ENCODE peak calls at places on chromosomes 11 and 22, in eight cellular contexts. One of them, this sample, is unnamed.

GRCh38 chr11:11218287-11218986 is 134.6 kb downstream of the CSNK2A3 start:
- DNase-seq in brain microvascular endothelial cell: no peak
- DNase-seq in CD4-positive, CD25-positive, alpha-beta regulatory T cell: no peak
- DNase-seq in kidney: no peak
- DNase-seq in small intestine: peak
- DNase-seq in psoas muscle: peak
- DNase-seq in tibial nerve: no peak
- DNase-seq in cardiac muscle cell: no peak
- DNase-seq in this sample: peak

GRCh38 chr11:134139873-134140331 is 71.0 kb downstream of the JAM3 start:
- DNase-seq in tibial nerve: peak
- DNase-seq in cardiac muscle cell: peak
- DNase-seq in kidney: no peak
- DNase-seq in small intestine: peak
- DNase-seq in psoas muscle: no peak
- DNase-seq in CD4-positive, CD25-positive, alpha-beta regulatory T cell: peak
- DNase-seq in brain microvascular endothelial cell: peak
- DNase-seq in this sample: peak

GRCh38 chr11:103850419-103851165 is 185.8 kb upstream of the DDI1 start:
- DNase-seq in brain microvascular endothelial cell: no peak
- DNase-seq in small intestine: no peak
- DNase-seq in kidney: no peak
- DNase-seq in tibial nerve: no peak
- DNase-seq in psoas muscle: no peak
- DNase-seq in cardiac muscle cell: no peak
- DNase-seq in CD4-positive, CD25-positive, alpha-beta regulatory T cell: no peak
- DNase-seq in this sample: no peak

GRCh38 chr11:124943242-124943641 is 7.4 kb upstream of the HEPACAM start:
- DNase-seq in kidney: no peak
- DNase-seq in CD4-positive, CD25-positive, alpha-beta regulatory T cell: no peak
- DNase-seq in small intestine: no peak
- DNase-seq in cardiac muscle cell: no peak
- DNase-seq in brain microvascular endothelial cell: no peak
- DNase-seq in psoas muscle: no peak
- DNase-seq in tibial nerve: no peak
- DNase-seq in this sample: no peak

GRCh38 chr11:119205080-119205479 is 1.1 kb upstream of the CBL start:
- DNase-seq in CD4-positive, CD25-positive, alpha-beta regulatory T cell: no peak
- DNase-seq in cardiac muscle cell: no peak
- DNase-seq in small intestine: no peak
- DNase-seq in brain microvascular endothelial cell: no peak
- DNase-seq in kidney: peak
- DNase-seq in tibial nerve: no peak
- DNase-seq in psoas muscle: no peak
- DNase-seq in this sample: no peak

GRCh38 chr11:101913631-101914030 is 1.2 kb upstream of the CEP126 start:
- DNase-seq in small intestine: no peak
- DNase-seq in cardiac muscle cell: no peak
- DNase-seq in psoas muscle: no peak
- DNase-seq in brain microvascular endothelial cell: no peak
- DNase-seq in CD4-positive, CD25-positive, alpha-beta regulatory T cell: no peak
- DNase-seq in tibial nerve: no peak
- DNase-seq in kidney: no peak
- DNase-seq in this sample: no peak

GRCh38 chr11:77136074-77136473 is 8.0 kb downstream of the MYO7A start:
- DNase-seq in cardiac muscle cell: no peak
- DNase-seq in tibial nerve: no peak
- DNase-seq in CD4-positive, CD25-positive, alpha-beta regulatory T cell: no peak
- DNase-seq in brain microvascular endothelial cell: peak
- DNase-seq in small intestine: no peak
- DNase-seq in psoas muscle: no peak
- DNase-seq in kidney: no peak
- DNase-seq in this sample: no peak

GRCh38 chr11:115215694-115216615 is 288.3 kb downstream of the CADM1 start:
- DNase-seq in tibial nerve: no peak
- DNase-seq in cardiac muscle cell: no peak
- DNase-seq in psoas muscle: no peak
- DNase-seq in CD4-positive, CD25-positive, alpha-beta regulatory T cell: no peak
- DNase-seq in kidney: no peak
- DNase-seq in small intestine: no peak
- DNase-seq in brain microvascular endothelial cell: no peak
- DNase-seq in this sample: no peak

GRCh38 chr11:2789331-2789730 is 89.5 kb upstream of the KCNQ1OT1 start:
- DNase-seq in CD4-positive, CD25-positive, alpha-beta regulatory T cell: no peak
- DNase-seq in tibial nerve: peak
- DNase-seq in kidney: no peak
- DNase-seq in cardiac muscle cell: no peak
- DNase-seq in brain microvascular endothelial cell: no peak
- DNase-seq in small intestine: no peak
- DNase-seq in psoas muscle: peak
- DNase-seq in this sample: no peak

GRCh38 chr22:39021552-39022250 is 774 bp downstream of the APOBEC3D start:
- DNase-seq in CD4-positive, CD25-positive, alpha-beta regulatory T cell: no peak
- DNase-seq in kidney: no peak
- DNase-seq in small intestine: no peak
- DNase-seq in cardiac muscle cell: no peak
- DNase-seq in tibial nerve: no peak
- DNase-seq in psoas muscle: no peak
- DNase-seq in brain microvascular endothelial cell: no peak
- DNase-seq in this sample: peak

GRCh38 chr11:86888164-86888977 is 66.8 kb downstream of the FZD4 start:
- DNase-seq in cardiac muscle cell: no peak
- DNase-seq in small intestine: no peak
- DNase-seq in kidney: no peak
- DNase-seq in tibial nerve: no peak
- DNase-seq in psoas muscle: no peak
- DNase-seq in brain microvascular endothelial cell: no peak
- DNase-seq in CD4-positive, CD25-positive, alpha-beta regulatory T cell: no peak
- DNase-seq in this sample: no peak

GRCh38 chr11:518463-519202 is 11.6 kb upstream of the RNH1 start:
- DNase-seq in cardiac muscle cell: peak
- DNase-seq in kidney: peak
- DNase-seq in CD4-positive, CD25-positive, alpha-beta regulatory T cell: peak
- DNase-seq in brain microvascular endothelial cell: peak
- DNase-seq in small intestine: peak
- DNase-seq in psoas muscle: peak
- DNase-seq in tibial nerve: peak
- DNase-seq in this sample: peak

GRCh38 chr22:23225724-23226496 is 45.6 kb downstream of the BCR start:
- DNase-seq in tibial nerve: no peak
- DNase-seq in psoas muscle: no peak
- DNase-seq in kidney: peak
- DNase-seq in brain microvascular endothelial cell: peak
- DNase-seq in small intestine: peak
- DNase-seq in cardiac muscle cell: no peak
- DNase-seq in CD4-positive, CD25-positive, alpha-beta regulatory T cell: peak
- DNase-seq in this sample: peak

GRCh38 chr11:394034-394857 is at the start of gene PKP3:
- DNase-seq in brain microvascular endothelial cell: peak
- DNase-seq in tibial nerve: no peak
- DNase-seq in CD4-positive, CD25-positive, alpha-beta regulatory T cell: no peak
- DNase-seq in small intestine: peak
- DNase-seq in cardiac muscle cell: no peak
- DNase-seq in psoas muscle: no peak
- DNase-seq in kidney: no peak
- DNase-seq in this sample: peak

GRCh38 chr11:67050139-67050538 is 6.5 kb upstream of the RHOD start:
- DNase-seq in small intestine: no peak
- DNase-seq in cardiac muscle cell: no peak
- DNase-seq in psoas muscle: no peak
- DNase-seq in CD4-positive, CD25-positive, alpha-beta regulatory T cell: no peak
- DNase-seq in tibial nerve: no peak
- DNase-seq in brain microvascular endothelial cell: no peak
- DNase-seq in kidney: no peak
- DNase-seq in this sample: no peak

GRCh38 chr11:64620286-64620962 is 29.4 kb downstream of the SLC22A12 start:
- DNase-seq in tibial nerve: no peak
- DNase-seq in brain microvascular endothelial cell: no peak
- DNase-seq in psoas muscle: no peak
- DNase-seq in kidney: no peak
- DNase-seq in cardiac muscle cell: no peak
- DNase-seq in CD4-positive, CD25-positive, alpha-beta regulatory T cell: no peak
- DNase-seq in small intestine: peak
- DNase-seq in this sample: peak

GRCh38 chr11:44989831-44990566 is 39.3 kb upstream of the TP53I11 start:
- DNase-seq in psoas muscle: peak
- DNase-seq in tibial nerve: no peak
- DNase-seq in cardiac muscle cell: no peak
- DNase-seq in small intestine: no peak
- DNase-seq in kidney: no peak
- DNase-seq in brain microvascular endothelial cell: no peak
- DNase-seq in CD4-positive, CD25-positive, alpha-beta regulatory T cell: no peak
- DNase-seq in this sample: no peak

GRCh38 chr22:45997775-45998637 is 21.0 kb upstream of the WNT7B start:
- DNase-seq in kidney: peak
- DNase-seq in brain microvascular endothelial cell: no peak
- DNase-seq in cardiac muscle cell: no peak
- DNase-seq in tibial nerve: no peak
- DNase-seq in small intestine: no peak
- DNase-seq in psoas muscle: no peak
- DNase-seq in CD4-positive, CD25-positive, alpha-beta regulatory T cell: no peak
- DNase-seq in this sample: no peak

GRCh38 chr11:86440843-86441242 is 66.2 kb downstream of the CCDC81 start:
- DNase-seq in cardiac muscle cell: no peak
- DNase-seq in tibial nerve: no peak
- DNase-seq in kidney: no peak
- DNase-seq in brain microvascular endothelial cell: no peak
- DNase-seq in CD4-positive, CD25-positive, alpha-beta regulatory T cell: no peak
- DNase-seq in psoas muscle: no peak
- DNase-seq in small intestine: no peak
- DNase-seq in this sample: no peak

GRCh38 chr11:1920909-1921575 is 1.5 kb downstream of the TNNT3 start:
- DNase-seq in brain microvascular endothelial cell: no peak
- DNase-seq in small intestine: no peak
- DNase-seq in tibial nerve: no peak
- DNase-seq in psoas muscle: peak
- DNase-seq in CD4-positive, CD25-positive, alpha-beta regulatory T cell: no peak
- DNase-seq in cardiac muscle cell: no peak
- DNase-seq in kidney: peak
- DNase-seq in this sample: no peak

GRCh38 chr11:20762112-20762511 is 92.7 kb downstream of the NELL1 start:
- DNase-seq in cardiac muscle cell: no peak
- DNase-seq in small intestine: no peak
- DNase-seq in psoas muscle: no peak
- DNase-seq in brain microvascular endothelial cell: no peak
- DNase-seq in CD4-positive, CD25-positive, alpha-beta regulatory T cell: no peak
- DNase-seq in tibial nerve: no peak
- DNase-seq in kidney: no peak
- DNase-seq in this sample: no peak

GRCh38 chr22:50507991-50508884 is at the start of gene NCAPH2:
- DNase-seq in small intestine: peak
- DNase-seq in CD4-positive, CD25-positive, alpha-beta regulatory T cell: peak
- DNase-seq in tibial nerve: peak
- DNase-seq in kidney: peak
- DNase-seq in psoas muscle: peak
- DNase-seq in cardiac muscle cell: no peak
- DNase-seq in brain microvascular endothelial cell: peak
- DNase-seq in this sample: peak

GRCh38 chr11:116962108-116962507 is 124.7 kb upstream of the APOA1 start:
- DNase-seq in psoas muscle: no peak
- DNase-seq in kidney: no peak
- DNase-seq in small intestine: no peak
- DNase-seq in CD4-positive, CD25-positive, alpha-beta regulatory T cell: no peak
- DNase-seq in tibial nerve: no peak
- DNase-seq in cardiac muscle cell: no peak
- DNase-seq in brain microvascular endothelial cell: peak
- DNase-seq in this sample: no peak

GRCh38 chr11:27882066-27882697 is 181.9 kb upstream of the BDNF start:
- DNase-seq in tibial nerve: no peak
- DNase-seq in kidney: no peak
- DNase-seq in psoas muscle: no peak
- DNase-seq in small intestine: no peak
- DNase-seq in CD4-positive, CD25-positive, alpha-beta regulatory T cell: no peak
- DNase-seq in cardiac muscle cell: no peak
- DNase-seq in brain microvascular endothelial cell: no peak
- DNase-seq in this sample: no peak

GRCh38 chr22:23856721-23857605 is 712 bp upstream of the SLC2A11 start:
- DNase-seq in CD4-positive, CD25-positive, alpha-beta regulatory T cell: no peak
- DNase-seq in brain microvascular endothelial cell: no peak
- DNase-seq in kidney: peak
- DNase-seq in small intestine: peak
- DNase-seq in psoas muscle: peak
- DNase-seq in tibial nerve: no peak
- DNase-seq in cardiac muscle cell: peak
- DNase-seq in this sample: peak

GRCh38 chr11:2748061-2748813 is 48.4 kb upstream of the KCNQ1OT1 start:
- DNase-seq in kidney: peak
- DNase-seq in psoas muscle: peak
- DNase-seq in tibial nerve: no peak
- DNase-seq in cardiac muscle cell: no peak
- DNase-seq in brain microvascular endothelial cell: no peak
- DNase-seq in CD4-positive, CD25-positive, alpha-beta regulatory T cell: no peak
- DNase-seq in small intestine: no peak
- DNase-seq in this sample: no peak

GRCh38 chr11:97060184-97060583 is 670.4 kb downstream of the JRKL start:
- DNase-seq in CD4-positive, CD25-positive, alpha-beta regulatory T cell: no peak
- DNase-seq in brain microvascular endothelial cell: no peak
- DNase-seq in psoas muscle: no peak
- DNase-seq in small intestine: no peak
- DNase-seq in tibial nerve: no peak
- DNase-seq in kidney: no peak
- DNase-seq in cardiac muscle cell: no peak
- DNase-seq in this sample: no peak

GRCh38 chr11:35735411-35735810 is 72.8 kb downstream of the TRIM44 start:
- DNase-seq in CD4-positive, CD25-positive, alpha-beta regulatory T cell: no peak
- DNase-seq in psoas muscle: no peak
- DNase-seq in brain microvascular endothelial cell: no peak
- DNase-seq in kidney: no peak
- DNase-seq in small intestine: no peak
- DNase-seq in cardiac muscle cell: no peak
- DNase-seq in tibial nerve: no peak
- DNase-seq in this sample: no peak
- H3K27ac ChIP-seq in CD4-positive, CD25-positive, alpha-beta regulatory T cell: no peak
- H3K27ac ChIP-seq in psoas muscle: no peak
- H3K27ac ChIP-seq in brain microvascular endothelial cell: no peak
- H3K27ac ChIP-seq in kidney: peak
- H3K27ac ChIP-seq in small intestine: no peak
- H3K27ac ChIP-seq in cardiac muscle cell: no peak
- H3K27ac ChIP-seq in tibial nerve: no peak
- H3K27ac ChIP-seq in this sample: no peak

GRCh38 chr11:78338138-78338537 is 79.5 kb downstream of the GAB2 start:
- DNase-seq in kidney: no peak
- DNase-seq in brain microvascular endothelial cell: no peak
- DNase-seq in psoas muscle: no peak
- DNase-seq in tibial nerve: no peak
- DNase-seq in CD4-positive, CD25-positive, alpha-beta regulatory T cell: no peak
- DNase-seq in cardiac muscle cell: no peak
- DNase-seq in small intestine: no peak
- DNase-seq in this sample: no peak
- H3K27ac ChIP-seq in kidney: no peak
- H3K27ac ChIP-seq in brain microvascular endothelial cell: no peak
- H3K27ac ChIP-seq in psoas muscle: no peak
- H3K27ac ChIP-seq in tibial nerve: no peak
- H3K27ac ChIP-seq in CD4-positive, CD25-positive, alpha-beta regulatory T cell: no peak
- H3K27ac ChIP-seq in cardiac muscle cell: no peak
- H3K27ac ChIP-seq in small intestine: no peak
- H3K27ac ChIP-seq in this sample: no peak

GRCh38 chr11:114199051-114199450 is 97.1 kb upstream of the NNMT start:
- DNase-seq in small intestine: no peak
- DNase-seq in brain microvascular endothelial cell: no peak
- DNase-seq in kidney: no peak
- DNase-seq in CD4-positive, CD25-positive, alpha-beta regulatory T cell: no peak
- DNase-seq in psoas muscle: no peak
- DNase-seq in cardiac muscle cell: no peak
- DNase-seq in tibial nerve: no peak
- DNase-seq in this sample: no peak
- H3K27ac ChIP-seq in small intestine: peak
- H3K27ac ChIP-seq in brain microvascular endothelial cell: no peak
- H3K27ac ChIP-seq in kidney: no peak
- H3K27ac ChIP-seq in CD4-positive, CD25-positive, alpha-beta regulatory T cell: no peak
- H3K27ac ChIP-seq in psoas muscle: peak
- H3K27ac ChIP-seq in cardiac muscle cell: no peak
- H3K27ac ChIP-seq in tibial nerve: peak
- H3K27ac ChIP-seq in this sample: peak

GRCh38 chr22:25403752-25404471 is 160.6 kb upstream of the GRK3 start:
- DNase-seq in small intestine: peak
- DNase-seq in brain microvascular endothelial cell: no peak
- DNase-seq in tibial nerve: no peak
- DNase-seq in cardiac muscle cell: peak
- DNase-seq in psoas muscle: no peak
- DNase-seq in CD4-positive, CD25-positive, alpha-beta regulatory T cell: no peak
- DNase-seq in kidney: peak
- DNase-seq in this sample: no peak
- H3K27ac ChIP-seq in small intestine: peak
- H3K27ac ChIP-seq in brain microvascular endothelial cell: no peak
- H3K27ac ChIP-seq in tibial nerve: peak
- H3K27ac ChIP-seq in cardiac muscle cell: no peak
- H3K27ac ChIP-seq in psoas muscle: peak
- H3K27ac ChIP-seq in CD4-positive, CD25-positive, alpha-beta regulatory T cell: peak
- H3K27ac ChIP-seq in kidney: peak
- H3K27ac ChIP-seq in this sample: peak